ENCODE peak calls at places on chromosomes 7 and 10, in eight cellular contexts. G is HCT116, E is K562, N is A549, H is GM12878, P is HepG2, S is H1, J is SK-N-SH. R is an unnamed sample.

GRCh38 chr7:101950450-101951119 is 133.2 kb downstream of the CUX1 start:
- DNase-seq in G (peak; percentile 21), E (peak; percentile 79), N (peak; percentile 61), H (no peak), P (no peak), S (no peak), J (no peak), R (peak; percentile 62)

GRCh38 chr7:151925446-151926335 is 30.6 kb upstream of the GALNTL5 start:
- DNase-seq in G (no peak), E (peak; percentile 36), N (no peak), H (no peak), P (no peak), S (no peak), J (peak; percentile 38), R (no peak)

GRCh38 chr10:59362991-59363390 is 642 bp upstream of the FAM13C start:
- DNase-seq in G (no peak), E (no peak), N (peak; percentile 4), H (no peak), P (no peak), S (peak; percentile 15), J (peak; percentile 68), R (peak; percentile 14)

GRCh38 chr7:130380121-130380860 is at the start of gene CPA1:
- DNase-seq in G (no peak), E (no peak), N (no peak), H (no peak), P (no peak), S (no peak), J (peak; percentile 83), R (no peak)

GRCh38 chr7:26062240-26062603 is 89.8 kb upstream of the NFE2L3 start:
- DNase-seq in G (no peak), E (peak; percentile 39), N (no peak), H (no peak), P (no peak), S (no peak), J (no peak), R (no peak)

GRCh38 chr10:128070721-128071416 is 55.4 kb downstream of the MKI67 start:
- DNase-seq in G (no peak), E (no peak), N (no peak), H (no peak), P (no peak), S (no peak), J (no peak), R (no peak)

GRCh38 chr10:69348824-69349541 is 67.7 kb downstream of the TACR2 start:
- DNase-seq in G (no peak), E (no peak), N (peak; percentile 78), H (no peak), P (no peak), S (no peak), J (peak; percentile 64), R (peak; percentile 74)

GRCh38 chr10:42149027-42149700 is 489.2 kb downstream of the ZNF33B start:
- DNase-seq in G (no peak), E (no peak), N (no peak), H (no peak), P (no peak), S (no peak), J (peak; percentile 4), R (no peak)

GRCh38 chr10:27890971-27891370 is 107.9 kb downstream of the ODAD2 start:
- DNase-seq in G (no peak), E (no peak), N (no peak), H (no peak), P (no peak), S (no peak), J (no peak), R (no peak)

GRCh38 chr7:137771679-137772078 is 75.1 kb downstream of the DGKI start:
- DNase-seq in G (no peak), E (no peak), N (no peak), H (no peak), P (no peak), S (no peak), J (no peak), R (no peak)

GRCh38 chr7:2572101-2572842 is 13.5 kb downstream of the IQCE start:
- DNase-seq in G (peak; percentile 56), E (peak; percentile 69), N (no peak), H (no peak), P (no peak), S (no peak), J (no peak), R (no peak)

GRCh38 chr10:33698028-33698427 is 363.6 kb upstream of the NRP1 start:
- DNase-seq in G (no peak), E (no peak), N (no peak), H (no peak), P (no peak), S (no peak), J (no peak), R (no peak)
- H3K4me2 ChIP-seq in G (no peak overlapping the region), E (no peak overlapping the region), N (no peak overlapping the region), H (no peak overlapping the region), P (no peak overlapping the region), S (no peak overlapping the region), J (no peak overlapping the region), R (no peak overlapping the region)

GRCh38 chr7:32163141-32163806 is 93.1 kb upstream of the PDE1C start:
- DNase-seq in G (no peak), E (no peak), N (peak; percentile 86), H (no peak), P (no peak), S (no peak), J (peak; percentile 5), R (peak; percentile 94)
- TF ChIP-seq MAX in G (no peak), E (no peak), N (peak; percentile 71), H (no peak), P (no peak), S (no peak), J (no peak), R (no peak)

GRCh38 chr7:13901577-13901976 is 87.9 kb downstream of the ETV1 start:
- DNase-seq in G (no peak), E (no peak), N (no peak), H (no peak), P (no peak), S (no peak), J (no peak), R (no peak)
- H3K4me2 ChIP-seq in G (no peak overlapping the region), E (no peak overlapping the region), N (no peak overlapping the region), H (no peak overlapping the region), P (no peak overlapping the region), S (no peak overlapping the region), J (no peak overlapping the region), R (no peak overlapping the region)

GRCh38 chr10:50550291-50550839 is 73.4 kb downstream of the SGMS1 start:
- DNase-seq in G (no peak), E (peak; percentile 89), N (no peak), H (no peak), P (no peak), S (no peak), J (no peak), R (no peak)

GRCh38 chr10:50552771-50553535 is 70.8 kb downstream of the SGMS1 start:
- DNase-seq in G (no peak), E (no peak), N (peak; percentile 30), H (no peak), P (no peak), S (no peak), J (no peak), R (peak; percentile 25)

GRCh38 chr10:50551894-50552293 is 71.9 kb downstream of the SGMS1 start:
- DNase-seq in G (no peak), E (no peak), N (no peak), H (no peak), P (no peak), S (no peak), J (no peak), R (no peak)

GRCh38 chr10:50554381-50554994 is 69.3 kb downstream of the SGMS1 start:
- DNase-seq in G (no peak), E (no peak), N (no peak), H (no peak), P (no peak), S (no peak), J (no peak), R (no peak)

DNA sequence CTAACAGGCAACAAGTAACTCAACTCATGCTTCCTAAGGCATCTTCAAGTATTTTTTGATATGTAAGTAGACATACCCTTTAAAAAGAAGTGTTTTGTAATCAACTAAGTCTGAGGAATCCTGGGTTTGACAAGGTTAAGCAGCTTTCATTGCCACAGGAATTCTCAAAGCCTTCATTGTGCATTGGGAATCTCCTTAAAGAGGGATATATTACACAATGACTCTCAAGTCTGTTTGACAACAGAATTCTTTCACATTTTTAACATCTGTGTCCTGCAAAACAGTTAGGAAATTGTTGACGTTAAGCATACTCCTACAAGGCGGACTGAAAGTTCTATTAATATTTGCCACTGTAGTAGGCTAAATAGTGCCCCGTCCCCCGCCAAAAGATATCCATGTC is 71.4 kb downstream of the SGMS1 start:
- DNase-seq in G (no peak), E (no peak), N (no peak), H (no peak), P (no peak), S (no peak), J (no peak), R (no peak)
- TF ChIP-seq MAX in G (no peak), E (no peak), N (no peak), H (no peak), P (no peak), S (no peak), J (no peak), R (no peak)

GRCh38 chr7:132318338-132319318 is 257.6 kb downstream of the PLXNA4 start:
- DNase-seq in G (peak; percentile 68), E (peak; percentile 94), N (peak; percentile 85), H (peak; percentile 9), P (peak; percentile 65), S (peak; percentile 66), J (peak; percentile 87), R (peak; percentile 91)
- H3K4me2 ChIP-seq in G (peak overlapping the region; percentile 17), E (no peak overlapping the region), N (peak overlapping the region; percentile 69), H (no peak overlapping the region), P (no peak overlapping the region), S (peak overlapping the region; percentile 23), J (peak overlapping the region; percentile 14), R (peak overlapping the region; percentile 23)

DNA sequence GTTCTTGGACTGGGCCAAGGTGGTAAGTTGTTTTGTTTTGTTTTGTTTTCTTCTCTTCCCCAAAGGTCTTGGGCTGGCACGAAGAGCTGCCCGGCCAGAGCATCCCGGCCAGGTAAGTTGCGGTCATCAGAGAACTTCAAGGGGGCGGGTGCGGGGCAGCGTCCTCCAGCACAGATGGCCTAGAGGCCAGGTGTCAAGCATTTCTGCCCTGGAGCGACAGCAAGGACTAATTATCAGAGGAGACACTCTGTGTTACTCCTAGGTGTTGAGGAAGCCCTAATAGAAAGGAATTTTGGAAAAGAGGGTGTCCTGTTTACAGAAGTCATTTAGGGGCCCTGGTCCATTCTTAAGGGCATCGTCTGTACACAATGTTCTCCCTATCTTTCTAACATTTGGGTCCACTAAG is 1.2 kb downstream of the ITGB8 start:
- DNase-seq in G (no peak), E (no peak), N (no peak), H (no peak), P (no peak), S (no peak), J (no peak), R (no peak)
- TF ChIP-seq MAX in G (no peak), E (no peak), N (no peak), H (no peak), P (no peak), S (no peak), J (no peak), R (no peak)

R was measured in endothelial cell of umbilical vein.